ENCODE peak calls at places on chromosomes 4 and X, in seven cellular contexts. O is right lobe of liver, W is K562, Y is GM12878, S is HepG2, A is HCT116, T is body of pancreas. J is an unnamed sample.

GRCh38 chrX:150926304-150926703 is 27.8 kb upstream of the CD99L2 start:
- ATAC-seq in O (no peak), S (no peak), Y (no peak), W (no peak), A (no peak), T (no peak), J (no peak)

GRCh38 chrX:68498044-68498507 is 775 bp upstream of the YIPF6 start:
- ATAC-seq in O (no peak), T (no peak), W (peak), S (peak), Y (peak), A (peak), J (no peak)

GRCh38 chr4:147094228-147094627 is 148.6 kb upstream of the TTC29 start:
- ATAC-seq in S (peak), A (no peak), T (no peak), Y (no peak), W (no peak), O (no peak), J (no peak)

GRCh38 chr4:163613375-163613774 is 118.9 kb downstream of the TMA16 start:
- ATAC-seq in T (no peak), W (no peak), O (peak), A (no peak), Y (no peak), S (no peak), J (no peak)

GRCh38 chr4:87054900-87055299 is 120.1 kb downstream of the AFF1 start:
- ATAC-seq in T (no peak), W (no peak), O (peak), Y (peak), A (no peak), S (no peak), J (peak)

GRCh38 chr4:82776925-82777542 is 21.6 kb downstream of the SCD5 start:
- ATAC-seq in Y (no peak), O (no peak), T (no peak), A (no peak), W (no peak), S (no peak), J (peak)

GRCh38 chrX:16199343-16199742 is 32.1 kb downstream of the MAGEB17 start:
- ATAC-seq in Y (no peak), O (no peak), W (no peak), S (no peak), T (no peak), A (no peak), J (no peak)

GRCh38 chrX:31212856-31213748 is 141.3 kb upstream of the FTHL17 start:
- ATAC-seq in S (no peak), T (no peak), A (no peak), O (no peak), Y (peak), W (no peak), J (no peak)

GRCh38 chr4:159758061-159758460 is 655.2 kb downstream of the RAPGEF2 start:
- ATAC-seq in A (no peak), Y (no peak), W (no peak), S (no peak), T (peak), O (peak), J (no peak)

GRCh38 chrX:16992902-16993301 is 46.4 kb downstream of the REPS2 start:
- ATAC-seq in W (no peak), A (no peak), T (no peak), Y (no peak), S (no peak), O (peak), J (no peak)

GRCh38 chr4:169201144-169202124 is 69.3 kb downstream of the SH3RF1 start:
- ATAC-seq in S (peak), W (no peak), O (peak), A (no peak), T (peak), Y (peak), J (no peak)

GRCh38 chr4:153809307-153809706 is 20.4 kb upstream of the SFRP2 start:
- ATAC-seq in A (no peak), O (no peak), S (no peak), T (no peak), W (no peak), Y (peak), J (no peak)

GRCh38 chr4:61273237-61273636 is 73.1 kb downstream of the ADGRL3 start:
- ATAC-seq in O (no peak), S (no peak), A (no peak), Y (no peak), T (no peak), W (no peak), J (peak)

GRCh38 chrX:148412006-148412405 is 88.4 kb upstream of the AFF2 start:
- ATAC-seq in A (no peak), W (no peak), T (no peak), S (no peak), Y (no peak), O (no peak), J (no peak)

GRCh38 chrX:118727686-118728339 is 407 bp downstream of the IL13RA1 start:
- ATAC-seq in T (peak), Y (peak), O (peak), A (peak), S (peak), W (peak), J (peak)

GRCh38 chrX:15973299-15973698 is 118.7 kb upstream of the AP1S2 start:
- ATAC-seq in W (peak), T (no peak), A (peak), S (peak), O (peak), Y (peak), J (peak)

GRCh38 chrX:154371771-154372300 is 2.6 kb downstream of the FLNA start:
- ATAC-seq in A (no peak), S (no peak), W (peak), Y (peak), O (no peak), T (no peak), J (no peak)

GRCh38 chr4:85406185-85406584 is 68.8 kb upstream of the ARHGAP24 start:
- ATAC-seq in Y (no peak), O (no peak), S (no peak), T (no peak), A (no peak), W (no peak), J (no peak)

GRCh38 chr4:77560170-77560569 is 45.5 kb upstream of the CXCL13 start:
- ATAC-seq in A (no peak), S (no peak), O (peak), W (no peak), T (peak), Y (no peak), J (no peak)

GRCh38 chrX:84339507-84340364 is 151.7 kb upstream of the RPS6KA6 start:
- ATAC-seq in S (no peak), T (no peak), Y (peak), A (no peak), O (peak), W (no peak), J (no peak)

GRCh38 chrX:48569958-48570357 is 4.3 kb upstream of the RBM3 start:
- ATAC-seq in S (no peak), A (no peak), Y (peak), O (no peak), T (no peak), W (no peak), J (no peak)

GRCh38 chr4:23922535-23923115 is 32.8 kb upstream of the PPARGC1A start:
- ATAC-seq in A (no peak), Y (no peak), T (no peak), S (no peak), O (peak), W (no peak), J (no peak)

GRCh38 chr4:65007841-65008439 is 598.7 kb upstream of the TECRL start:
- ATAC-seq in S (peak), A (no peak), W (no peak), Y (peak), O (peak), T (no peak), J (no peak)

GRCh38 chr4:158895797-158896442 is 127.1 kb downstream of the FNIP2 start:
- ATAC-seq in S (peak), W (peak), T (no peak), Y (no peak), O (peak), A (peak), J (no peak)

GRCh38 chr4:40502936-40503335 is 126.7 kb downstream of the RBM47 start:
- ATAC-seq in Y (peak), A (no peak), S (no peak), T (no peak), W (peak), O (peak), J (no peak)

GRCh38 chr4:42306221-42307109 is 90.8 kb upstream of the SHISA3 start:
- ATAC-seq in A (no peak), W (no peak), T (no peak), O (no peak), S (no peak), Y (no peak), J (peak)

GRCh38 chrX:6965729-6966128 is 181.8 kb upstream of the STS start:
- ATAC-seq in W (no peak), O (peak), T (no peak), Y (no peak), A (no peak), S (no peak), J (no peak)

GRCh38 chr4:84578540-84579409 is 4.2 kb upstream of the CDS1 start:
- ATAC-seq in O (no peak), Y (peak), S (no peak), T (no peak), A (no peak), W (no peak), J (no peak)

GRCh38 chrX:24465524-24465850 is 401 bp downstream of the PDK3 start:
- ATAC-seq in O (no peak), T (no peak), Y (peak), S (peak), A (no peak), W (no peak), J (no peak)

GRCh38 chrX:8971116-8971515 is 62.8 kb downstream of the FAM9B start:
- ATAC-seq in O (peak), A (peak), S (peak), Y (peak), W (peak), T (no peak), J (no peak)

GRCh38 chr4:142556048-142556447 is 290.1 kb downstream of the INPP4B start:
- ATAC-seq in T (no peak), W (no peak), O (no peak), Y (peak), S (no peak), A (no peak), J (no peak)

GRCh38 chr4:147109800-147110199 is 164.1 kb upstream of the TTC29 start:
- ATAC-seq in W (no peak), S (no peak), T (no peak), A (no peak), O (no peak), Y (no peak), J (no peak)

GRCh38 chr4:143184217-143184502 is 557 bp upstream of the USP38 start:
- ATAC-seq in A (peak), W (peak), O (peak), T (peak), Y (peak), S (peak), J (peak)

GRCh38 chr4:59369228-59369627 is 1830.9 kb upstream of the ADGRL3 start:
- ATAC-seq in Y (no peak), W (no peak), S (no peak), A (no peak), O (no peak), T (no peak), J (no peak)

GRCh38 chr4:76420901-76421581 is at the start of gene CCDC158:
- ATAC-seq in W (no peak), Y (no peak), A (no peak), S (no peak), T (peak), O (peak), J (peak)

GRCh38 chr4:31998807-31999206 is 1278.6 kb downstream of the PCDH7 start:
- ATAC-seq in Y (no peak), S (no peak), A (no peak), T (no peak), O (no peak), W (peak), J (no peak)

GRCh38 chrX:77446840-77447239 is 349 bp upstream of the FGF16 start:
- ATAC-seq in W (no peak), O (peak), A (no peak), S (no peak), T (no peak), Y (no peak), J (no peak)

GRCh38 chrX:71095033-71095432 is 618 bp upstream of the FOXO4 start:
- ATAC-seq in O (no peak), S (no peak), W (peak), Y (no peak), A (peak), T (no peak), J (no peak)

GRCh38 chrX:71098302-71098701 is 2.7 kb downstream of the FOXO4 start:
- ATAC-seq in T (no peak), O (peak), Y (peak), W (peak), A (peak), S (no peak), J (no peak)

GRCh38 chrX:71096702-71097032 is 1.0 kb downstream of the FOXO4 start:
- ATAC-seq in S (peak), T (no peak), A (no peak), Y (no peak), W (peak), O (no peak), J (no peak)

GRCh38 chrX:71095555-71095970 is at the start of gene FOXO4:
- ATAC-seq in A (peak), S (peak), W (peak), T (peak), O (peak), Y (peak), J (peak)

DNA sequence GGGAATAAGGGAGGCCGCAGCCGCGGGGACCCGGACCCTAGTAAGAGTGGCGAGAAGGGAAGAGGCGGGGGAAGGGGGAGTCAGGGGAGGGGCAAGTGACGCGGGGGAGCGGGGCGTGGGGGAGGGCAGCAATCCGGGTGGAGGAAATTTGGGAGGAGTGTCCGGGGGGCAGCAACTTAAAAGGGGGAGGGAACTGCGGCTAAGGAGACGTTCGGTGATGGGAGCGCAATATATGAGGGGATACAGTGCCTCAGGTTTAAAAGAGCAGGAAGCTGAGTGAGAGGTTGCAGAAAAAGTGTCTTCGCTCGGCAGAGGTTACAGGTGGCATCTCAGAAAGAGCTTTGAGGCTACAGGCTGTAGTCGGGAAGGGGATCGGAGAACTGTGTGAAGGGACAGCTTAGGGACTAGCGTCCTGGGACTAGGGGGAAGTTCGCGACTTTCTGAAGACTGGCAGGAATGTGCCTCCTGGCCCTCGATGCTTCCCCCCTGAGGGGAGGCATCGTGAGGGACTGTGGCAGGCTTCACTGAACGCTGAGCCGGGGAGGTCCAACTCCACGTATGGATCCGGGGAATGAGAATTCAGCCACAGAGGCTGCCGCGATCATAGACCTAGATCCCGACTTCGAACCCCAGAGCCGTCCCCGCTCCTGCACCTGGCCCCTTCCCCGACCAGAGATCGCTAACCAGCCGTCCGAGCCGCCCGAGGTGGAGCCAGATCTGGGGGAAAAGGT is 485 bp downstream of the FOXO4 start:
- ATAC-seq in Y (peak), T (peak), A (peak), O (peak), S (peak), W (peak), J (peak)
- TF ChIP-seq POLR2A in Y (peak), T (no peak), A (no peak), O (no peak), S (no peak), W (no peak), J (no peak)

GRCh38 chrX:135520553-135521404 is at the start of gene INTS6L:
- ATAC-seq in Y (peak), W (peak), T (peak), A (peak), O (peak), S (peak), J (peak)

GRCh38 chrX:135522132-135522530 is 1.7 kb downstream of the INTS6L start:
- ATAC-seq in O (no peak), S (no peak), T (peak), A (no peak), Y (no peak), W (peak), J (no peak)

GRCh38 chrX:135522878-135523693 is 2.6 kb downstream of the INTS6L start:
- ATAC-seq in A (no peak), W (no peak), O (no peak), S (no peak), T (no peak), Y (no peak), J (no peak)

GRCh38 chrX:135520022-135520552 is 373 bp upstream of the INTS6L start:
- ATAC-seq in O (no peak), T (no peak), Y (no peak), W (no peak), A (no peak), S (no peak), J (peak)

GRCh38 chrX:135521405-135522131 is 1.1 kb downstream of the INTS6L start:
- ATAC-seq in S (no peak), A (peak), T (peak), Y (peak), O (peak), W (peak), J (peak)
- TF ChIP-seq POLR2A in S (no peak), A (no peak), T (peak), Y (peak), O (peak), W (peak), J (peak)

GRCh38 chr4:1622956-1623355 is 61.2 kb downstream of the FAM53A start:
- ATAC-seq in O (no peak), Y (no peak), W (no peak), T (no peak), S (no peak), A (no peak), J (no peak)
- TF ChIP-seq POLR2A in O (no peak), Y (no peak), W (no peak), T (no peak), S (no peak), A (no peak), J (no peak)

GRCh38 chr4:186727149-186727976 is 3.7 kb upstream of the FAT1 start:
- ATAC-seq in O (no peak), A (peak), Y (no peak), S (no peak), T (no peak), W (no peak), J (no peak)

GRCh38 chr4:186725422-186726149 is 1.9 kb upstream of the FAT1 start:
- ATAC-seq in O (peak), W (peak), T (peak), S (peak), Y (peak), A (peak), J (peak)

GRCh38 chr4:186726150-186726439 is 2.4 kb upstream of the FAT1 start:
- ATAC-seq in T (peak), A (peak), Y (no peak), W (peak), S (peak), O (peak), J (peak)

GRCh38 chr4:186727977-186728519 is 4.4 kb upstream of the FAT1 start:
- ATAC-seq in A (peak), W (no peak), S (no peak), T (no peak), Y (no peak), O (no peak), J (no peak)

DNA sequence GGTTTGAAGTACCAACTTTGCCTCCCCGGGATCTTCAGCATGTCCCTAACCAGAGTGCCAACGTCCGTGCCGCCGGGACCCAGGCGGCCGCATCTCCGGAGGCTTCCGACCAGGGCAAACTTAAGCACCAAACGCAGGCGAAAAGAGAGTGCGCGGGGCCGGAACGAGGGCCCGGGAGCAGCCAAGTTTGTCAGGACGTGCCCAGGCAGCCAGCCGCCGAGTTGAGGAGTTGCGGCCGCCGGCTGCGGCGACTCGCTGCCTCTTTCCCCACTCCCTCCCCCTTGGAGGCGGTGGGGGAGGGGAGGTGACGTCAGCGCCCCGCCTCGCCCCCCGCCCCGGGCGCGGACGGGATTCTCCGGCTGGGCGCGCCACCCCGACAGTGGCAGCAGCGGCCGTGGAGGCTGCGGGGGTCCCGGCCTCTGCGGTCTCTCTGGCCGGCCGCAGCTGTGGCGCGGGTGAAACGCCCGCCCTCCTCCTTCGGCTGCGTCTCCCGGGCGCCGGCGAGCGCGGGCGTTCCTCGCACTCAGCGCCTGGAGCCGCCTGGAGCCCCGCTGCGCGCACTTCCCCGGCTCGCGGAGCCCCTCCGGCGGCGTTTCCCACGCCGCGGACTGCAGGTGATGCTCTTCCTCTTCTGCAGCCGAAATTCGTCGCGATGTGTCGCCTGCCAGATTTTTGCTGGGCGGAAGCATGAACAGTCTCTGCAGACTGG is 2.9 kb upstream of the FAT1 start:
- ATAC-seq in O (peak), Y (no peak), S (peak), W (peak), A (peak), T (peak), J (peak)
- TF ChIP-seq POLR2A in O (peak), Y (no peak), S (peak), W (no peak), A (no peak), T (peak), J (peak)